ENCODE peak calls at places on chromosomes 6 and 20, in seven cellular contexts. N is T-helper 9 cell; I is frontal cortex; E is left ventricle myocardium inferior; W is cardiac muscle cell; C is NCI-H524; K is effector CD4-positive, alpha-beta T cell. X is an unnamed sample.

GRCh38 chr6:99603421-99604160 is 3.0 kb upstream of the PRDM13 start:
- DNase-seq in N (no peak), W (no peak), C (peak), I (no peak), E (no peak), K (no peak), X (no peak)

GRCh38 chr6:90978046-90978445 is 391.2 kb upstream of the MAP3K7 start:
- DNase-seq in K (no peak), N (no peak), C (no peak), I (no peak), E (no peak), W (no peak), X (no peak)

GRCh38 chr6:1610497-1611321 is 994 bp downstream of the FOXC1 start:
- DNase-seq in C (no peak), E (no peak), K (no peak), N (no peak), W (peak), I (peak), X (peak)

GRCh38 chr20:50372770-50373088 is 137.5 kb upstream of the PTPN1 start:
- DNase-seq in C (no peak), N (no peak), I (no peak), K (no peak), W (no peak), E (no peak), X (no peak)

GRCh38 chr6:161232001-161232400 is 41.9 kb downstream of the AGPAT4 start:
- DNase-seq in K (no peak), W (no peak), E (no peak), C (no peak), N (no peak), I (no peak), X (no peak)

GRCh38 chr6:45326698-45327417 is 1.3 kb upstream of the RUNX2 start:
- DNase-seq in I (no peak), E (no peak), N (no peak), W (no peak), C (no peak), K (no peak), X (no peak)

GRCh38 chr6:162119349-162119748 is 608.2 kb downstream of the PRKN start:
- DNase-seq in E (peak), N (no peak), I (no peak), W (peak), K (no peak), C (no peak), X (no peak)

GRCh38 chr6:52546678-52547077 is 30.2 kb downstream of the TRAM2 start:
- DNase-seq in N (no peak), C (no peak), I (no peak), K (no peak), E (no peak), W (no peak), X (no peak)

GRCh38 chr6:75384116-75384515 is 99.5 kb upstream of the TMEM30A start:
- DNase-seq in E (no peak), K (no peak), I (no peak), C (no peak), W (no peak), N (no peak), X (no peak)

GRCh38 chr6:165858571-165858970 is 195.5 kb upstream of the PDE10A start:
- DNase-seq in W (peak), E (no peak), I (no peak), C (no peak), N (no peak), K (no peak), X (no peak)

GRCh38 chr6:13526718-13527668 is 39.6 kb upstream of the GFOD1 start:
- DNase-seq in I (peak), C (peak), N (no peak), W (peak), K (no peak), E (peak), X (peak)

GRCh38 chr20:40286991-40287531 is 402.0 kb downstream of the MAFB start:
- DNase-seq in W (peak), I (no peak), N (no peak), C (no peak), K (no peak), E (peak), X (no peak)

GRCh38 chr6:2102316-2102883 is 143.0 kb downstream of the GMDS start:
- DNase-seq in E (no peak), N (no peak), K (no peak), W (peak), C (no peak), I (no peak), X (no peak)

GRCh38 chr6:104969108-104969507 is 12.2 kb downstream of the LIN28B start:
- DNase-seq in N (no peak), C (no peak), E (no peak), I (no peak), K (no peak), W (no peak), X (no peak)

GRCh38 chr6:143513410-143513809 is 1.9 kb upstream of the FUCA2 start:
- DNase-seq in E (peak), K (peak), W (no peak), N (peak), C (peak), I (no peak), X (no peak)

GRCh38 chr20:62523473-62524203 is 47.8 kb upstream of the GATA5 start:
- DNase-seq in K (peak), I (no peak), E (no peak), N (peak), C (no peak), W (no peak), X (no peak)

GRCh38 chr6:149330133-149330532 is 12.6 kb downstream of the TAB2 start:
- DNase-seq in K (no peak), E (no peak), W (no peak), N (no peak), I (no peak), C (no peak), X (no peak)

GRCh38 chr20:38875170-38875993 is 50.8 kb upstream of the FAM83D start:
- DNase-seq in I (no peak), N (peak), K (peak), C (no peak), W (no peak), E (no peak), X (peak)

GRCh38 chr20:4476903-4477302 is 244.8 kb upstream of the PRND start:
- DNase-seq in E (no peak), N (no peak), K (no peak), C (no peak), I (no peak), W (no peak), X (no peak)

GRCh38 chr20:63656451-63656850 is 1.7 kb upstream of the RTEL1 start:
- DNase-seq in C (no peak), W (no peak), I (no peak), N (no peak), K (no peak), E (no peak), X (no peak)

GRCh38 chr6:157597461-157598312 is 216.7 kb downstream of the ZDHHC14 start:
- DNase-seq in N (peak), C (no peak), K (peak), W (peak), E (peak), I (peak), X (no peak)

GRCh38 chr6:108750801-108751200 is 97.4 kb upstream of the ARMC2 start:
- DNase-seq in W (no peak), K (no peak), E (no peak), C (no peak), N (no peak), I (no peak), X (no peak)

GRCh38 chr6:31538805-31539400 is 2.9 kb downstream of the DDX39B start:
- DNase-seq in N (no peak), K (no peak), E (no peak), W (no peak), C (no peak), I (no peak), X (no peak)

GRCh38 chr6:159969921-159970320 is 1.0 kb downstream of the IGF2R start:
- DNase-seq in K (no peak), N (no peak), W (peak), E (no peak), C (peak), I (peak), X (peak)

GRCh38 chr20:32396656-32397160 is 38.6 kb downstream of the ASXL1 start:
- DNase-seq in E (no peak), I (no peak), C (no peak), K (no peak), N (no peak), W (no peak), X (no peak)

GRCh38 chr20:51153867-51154707 is 131.2 kb upstream of the KCNG1 start:
- DNase-seq in E (no peak), K (no peak), I (no peak), C (peak), N (no peak), W (no peak), X (no peak)

GRCh38 chr6:130070747-130071146 is 52.4 kb downstream of the L3MBTL3 start:
- DNase-seq in I (no peak), W (no peak), E (no peak), K (no peak), C (no peak), N (no peak), X (no peak)

GRCh38 chr6:44706011-44706410 is 318.5 kb downstream of the CDC5L start:
- DNase-seq in N (no peak), C (no peak), K (no peak), W (no peak), I (no peak), E (no peak), X (no peak)

GRCh38 chr6:92507552-92507951 is 911.8 kb downstream of the EPHA7 start:
- DNase-seq in W (no peak), C (no peak), N (no peak), E (no peak), I (no peak), K (no peak), X (no peak)

GRCh38 chr6:106527979-106528378 is 101.3 kb downstream of the RTN4IP1 start:
- DNase-seq in C (no peak), I (no peak), K (no peak), E (no peak), N (no peak), W (peak), X (no peak)

GRCh38 chr6:156776470-156776840 is 723 bp upstream of the ARID1B start:
- DNase-seq in I (no peak), C (no peak), W (peak), E (no peak), N (no peak), K (no peak), X (no peak)